ENCODE peak calls at places on chromosomes 12 and 14, in seven cellular contexts. X is tibial artery, N is heart left ventricle, V is colonic mucosa, D is GM12878, F is GM23248, P is aorta. S is an unnamed sample.

GRCh38 chr12:67917811-67918210 is 71.4 kb upstream of the IFNG-AS1 start:
- DNase-seq in D (no peak), V (no peak), X (no peak), P (no peak), N (no peak), F (no peak), S (no peak)

GRCh38 chr12:48996794-48997718 is 2.1 kb downstream of the DDN start:
- DNase-seq in N (peak; percentile 84), D (no peak), P (peak; percentile 93), V (peak; percentile 82), X (peak; percentile 84), F (peak; percentile 87), S (peak; percentile 97)

GRCh38 chr12:84727964-84728363 is 184.6 kb downstream of the SLC6A15 start:
- DNase-seq in N (no peak), P (no peak), V (no peak), F (peak; percentile 9), X (no peak), D (no peak), S (peak; percentile 55)

GRCh38 chr12:62686938-62687337 is 220.3 kb downstream of the MON2 start:
- DNase-seq in X (no peak), F (peak; percentile 71), V (no peak), D (no peak), P (no peak), N (no peak), S (no peak)

GRCh38 chr12:75560167-75560566 is 48.8 kb upstream of the KRR1 start:
- DNase-seq in X (no peak), N (no peak), V (no peak), F (peak; percentile 42), P (no peak), D (no peak), S (no peak)

GRCh38 chr12:111033281-111034147 is 113.1 kb upstream of the MYL2 start:
- DNase-seq in V (no peak), N (no peak), X (no peak), D (no peak), F (no peak), P (no peak), S (peak; percentile 90)

GRCh38 chr12:8052679-8053078 is 13.5 kb downstream of the C3AR1 start:
- DNase-seq in D (no peak), X (peak; percentile 47), P (no peak), F (no peak), V (no peak), N (no peak), S (no peak)

GRCh38 chr14:24297190-24297964 is 2.2 kb downstream of the DHRS1 start:
- DNase-seq in V (no peak), X (no peak), F (peak; percentile 38), P (no peak), N (no peak), D (no peak), S (no peak)

GRCh38 chr12:53207042-53207441 is at the start of gene ITGB7:
- DNase-seq in V (peak; percentile 83), N (no peak), F (no peak), P (peak; percentile 51), D (peak; percentile 64), X (no peak), S (peak; percentile 59)

GRCh38 chr14:99035712-99036593 is 236.0 kb downstream of the BCL11B start:
- DNase-seq in V (peak; percentile 67), D (no peak), P (peak; percentile 97), F (peak; percentile 99), N (peak; percentile 72), X (peak; percentile 95), S (peak; percentile 92)

GRCh38 chr12:6966351-6966750 is 4.1 kb downstream of the PHB2 start:
- DNase-seq in N (no peak), F (no peak), X (no peak), P (peak; percentile 33), D (no peak), V (no peak), S (no peak)

GRCh38 chr12:6970096-6970527 is 352 bp downstream of the PHB2 start:
- DNase-seq in P (no peak), X (peak; percentile 47), V (no peak), D (no peak), N (peak; percentile 51), F (peak; percentile 34), S (no peak)

GRCh38 chr12:6967548-6968100 is 2.8 kb downstream of the PHB2 start:
- DNase-seq in D (no peak), P (peak; percentile 55), N (no peak), V (no peak), F (no peak), X (no peak), S (no peak)

GRCh38 chr12:6965714-6966113 is 4.8 kb downstream of the PHB2 start:
- DNase-seq in D (no peak), P (peak; percentile 28), N (no peak), V (no peak), F (no peak), X (no peak), S (peak; percentile 54)

GRCh38 chr12:6968426-6968825 is 2.0 kb downstream of the PHB2 start:
- DNase-seq in X (no peak), V (no peak), N (no peak), F (no peak), P (peak; percentile 46), D (no peak), S (no peak)
- H3K4me3 ChIP-seq in X (no peak overlapping the region), V (no peak overlapping the region), N (no peak overlapping the region), F (peak overlapping the region; percentile 100), P (no peak overlapping the region), D (peak overlapping the region; percentile 72), S (peak overlapping the region; percentile 100)

GRCh38 chr12:25373396-25373795 is 122.7 kb upstream of the KRAS start:
- DNase-seq in F (no peak), V (no peak), N (no peak), D (no peak), P (no peak), X (no peak), S (no peak)

GRCh38 chr12:25376985-25377384 is 126.3 kb upstream of the KRAS start:
- DNase-seq in P (no peak), F (no peak), D (no peak), N (no peak), X (no peak), V (no peak), S (peak; percentile 26)

GRCh38 chr12:25372969-25373368 is 122.2 kb upstream of the KRAS start:
- DNase-seq in F (no peak), P (no peak), D (no peak), V (no peak), N (no peak), X (no peak), S (no peak)

GRCh38 chr12:25377475-25378179 is 126.9 kb upstream of the KRAS start:
- DNase-seq in X (no peak), F (peak; percentile 80), N (no peak), P (no peak), V (no peak), D (no peak), S (peak; percentile 46)

GRCh38 chr12:25376392-25376791 is 125.7 kb upstream of the KRAS start:
- DNase-seq in X (no peak), P (no peak), N (no peak), D (no peak), F (no peak), V (no peak), S (no peak)
- H3K4me3 ChIP-seq in X (no peak overlapping the region), P (no peak overlapping the region), N (no peak overlapping the region), D (no peak overlapping the region), F (no peak overlapping the region), V (no peak overlapping the region), S (no peak overlapping the region)

GRCh38 chr12:55039761-55040160 is 20.0 kb downstream of the NEUROD4 start:
- DNase-seq in F (no peak), N (no peak), P (no peak), X (no peak), D (no peak), V (no peak), S (no peak)

GRCh38 chr12:55034218-55034617 is 14.4 kb downstream of the NEUROD4 start:
- DNase-seq in X (no peak), V (no peak), F (no peak), D (no peak), P (no peak), N (no peak), S (peak; percentile 52)

GRCh38 chr12:55037349-55037748 is 17.6 kb downstream of the NEUROD4 start:
- DNase-seq in D (no peak), V (no peak), P (no peak), X (no peak), F (no peak), N (no peak), S (no peak)

GRCh38 chr12:55041651-55042050 is 21.9 kb downstream of the NEUROD4 start:
- DNase-seq in N (no peak), X (no peak), P (no peak), F (no peak), D (no peak), V (no peak), S (no peak)

DNA sequence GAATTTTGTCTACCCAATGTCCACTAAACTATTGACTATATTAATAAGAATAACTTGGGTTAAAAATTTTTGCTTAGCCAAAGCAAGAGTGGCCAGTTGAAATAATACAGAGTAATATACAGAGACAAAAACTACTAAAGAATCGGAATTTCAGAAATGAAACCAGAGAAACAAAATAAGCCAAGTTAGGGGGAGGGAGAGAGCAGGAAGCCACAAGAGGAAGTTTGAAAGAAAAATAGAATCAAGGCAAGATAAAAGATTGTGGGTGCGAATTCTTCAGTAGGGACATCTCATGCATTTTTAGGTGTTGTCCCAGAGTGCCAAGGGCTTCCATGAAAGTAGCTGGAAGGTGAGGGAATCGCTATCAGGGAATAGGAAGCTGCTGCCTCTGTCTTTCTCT is 16.6 kb downstream of the NEUROD4 start:
- DNase-seq in N (no peak), X (no peak), F (no peak), D (no peak), P (no peak), V (no peak), S (no peak)
- H3K4me3 ChIP-seq in N (no peak overlapping the region), X (no peak overlapping the region), F (no peak overlapping the region), D (no peak overlapping the region), P (no peak overlapping the region), V (no peak overlapping the region), S (no peak overlapping the region)

GRCh38 chr12:125164541-125164940 is 99.3 kb downstream of the AACS start:
- DNase-seq in X (no peak), D (no peak), N (no peak), V (no peak), F (no peak), P (no peak), S (no peak)
- H3K4me3 ChIP-seq in X (no peak overlapping the region), D (no peak overlapping the region), N (no peak overlapping the region), V (no peak overlapping the region), F (no peak overlapping the region), P (no peak overlapping the region), S (no peak overlapping the region)

S was measured in endodermal cell.